ENCODE peak calls at places on chromosomes 11 and 22, in eight cellular contexts. One of them, this sample, is unnamed.

GRCh38 chr11:23555085-23555484 is 694.8 kb upstream of the CCDC179 start:
- DNase-seq in HepG2: no peak
- DNase-seq in HCT116: no peak
- DNase-seq in endothelial cell of umbilical vein: peak; percentile 57
- DNase-seq in K562: no peak
- DNase-seq in H1: no peak
- DNase-seq in SK-N-SH: no peak
- DNase-seq in GM12878: no peak
- DNase-seq in this sample: no peak

GRCh38 chr22:30386608-30386959 is 627 bp downstream of the RNF215 start:
- DNase-seq in HepG2: no peak
- DNase-seq in HCT116: no peak
- DNase-seq in endothelial cell of umbilical vein: no peak
- DNase-seq in K562: no peak
- DNase-seq in H1: no peak
- DNase-seq in SK-N-SH: no peak
- DNase-seq in GM12878: no peak
- DNase-seq in this sample: no peak

GRCh38 chr22:44396021-44396726 is 83.4 kb upstream of the SHISAL1 start:
- DNase-seq in HepG2: no peak
- DNase-seq in HCT116: no peak
- DNase-seq in endothelial cell of umbilical vein: no peak
- DNase-seq in K562: no peak
- DNase-seq in H1: peak; percentile 26
- DNase-seq in SK-N-SH: peak; percentile 61
- DNase-seq in GM12878: no peak
- DNase-seq in this sample: no peak

GRCh38 chr11:128318856-128319474 is 268.4 kb downstream of the ETS1 start:
- DNase-seq in HepG2: no peak
- DNase-seq in HCT116: no peak
- DNase-seq in endothelial cell of umbilical vein: peak; percentile 51
- DNase-seq in K562: no peak
- DNase-seq in H1: no peak
- DNase-seq in SK-N-SH: no peak
- DNase-seq in GM12878: peak; percentile 93
- DNase-seq in this sample: no peak

GRCh38 chr11:29124436-29124835 is 892.4 kb downstream of the KCNA4 start:
- DNase-seq in HepG2: no peak
- DNase-seq in HCT116: no peak
- DNase-seq in endothelial cell of umbilical vein: no peak
- DNase-seq in K562: no peak
- DNase-seq in H1: no peak
- DNase-seq in SK-N-SH: no peak
- DNase-seq in GM12878: no peak
- DNase-seq in this sample: no peak

GRCh38 chr11:130652671-130653335 is 204.4 kb downstream of the ADAMTS15 start:
- DNase-seq in HepG2: no peak
- DNase-seq in HCT116: no peak
- DNase-seq in endothelial cell of umbilical vein: no peak
- DNase-seq in K562: no peak
- DNase-seq in H1: peak; percentile 11
- DNase-seq in SK-N-SH: no peak
- DNase-seq in GM12878: no peak
- DNase-seq in this sample: no peak

GRCh38 chr11:132402056-132402684 is 1031.8 kb downstream of the NTM start:
- DNase-seq in HepG2: no peak
- DNase-seq in HCT116: no peak
- DNase-seq in endothelial cell of umbilical vein: no peak
- DNase-seq in K562: no peak
- DNase-seq in H1: peak; percentile 64
- DNase-seq in SK-N-SH: peak; percentile 69
- DNase-seq in GM12878: peak; percentile 24
- DNase-seq in this sample: no peak

GRCh38 chr11:26188559-26188958 is 143.4 kb upstream of the ANO3 start:
- DNase-seq in HepG2: no peak
- DNase-seq in HCT116: no peak
- DNase-seq in endothelial cell of umbilical vein: no peak
- DNase-seq in K562: no peak
- DNase-seq in H1: no peak
- DNase-seq in SK-N-SH: no peak
- DNase-seq in GM12878: no peak
- DNase-seq in this sample: no peak

GRCh38 chr11:126139541-126140091 is 71.8 kb downstream of the RPUSD4 start:
- DNase-seq in HepG2: no peak
- DNase-seq in HCT116: no peak
- DNase-seq in endothelial cell of umbilical vein: no peak
- DNase-seq in K562: no peak
- DNase-seq in H1: no peak
- DNase-seq in SK-N-SH: no peak
- DNase-seq in GM12878: no peak
- DNase-seq in this sample: no peak

GRCh38 chr22:22082229-22082835 is 99.7 kb upstream of the TOP3B start:
- DNase-seq in HepG2: no peak
- DNase-seq in HCT116: no peak
- DNase-seq in endothelial cell of umbilical vein: no peak
- DNase-seq in K562: no peak
- DNase-seq in H1: no peak
- DNase-seq in SK-N-SH: no peak
- DNase-seq in GM12878: no peak
- DNase-seq in this sample: no peak

GRCh38 chr11:26442131-26442530 is 110.2 kb downstream of the ANO3 start:
- DNase-seq in HepG2: no peak
- DNase-seq in HCT116: no peak
- DNase-seq in endothelial cell of umbilical vein: no peak
- DNase-seq in K562: no peak
- DNase-seq in H1: no peak
- DNase-seq in SK-N-SH: no peak
- DNase-seq in GM12878: no peak
- DNase-seq in this sample: no peak

GRCh38 chr11:92226331-92227232 is 2.0 kb downstream of the FAT3 start:
- DNase-seq in HepG2: no peak
- DNase-seq in HCT116: no peak
- DNase-seq in endothelial cell of umbilical vein: no peak
- DNase-seq in K562: no peak
- DNase-seq in H1: peak; percentile 81
- DNase-seq in SK-N-SH: peak; percentile 65
- DNase-seq in GM12878: no peak
- DNase-seq in this sample: no peak

GRCh38 chr11:47726878-47727514 is 11.8 kb upstream of the AGBL2 start:
- DNase-seq in HepG2: peak; percentile 15
- DNase-seq in HCT116: no peak
- DNase-seq in endothelial cell of umbilical vein: no peak
- DNase-seq in K562: no peak
- DNase-seq in H1: no peak
- DNase-seq in SK-N-SH: no peak
- DNase-seq in GM12878: no peak
- DNase-seq in this sample: no peak

GRCh38 chr11:43573233-43573632 is 107.3 kb upstream of the HSD17B12 start:
- DNase-seq in HepG2: peak; percentile 27
- DNase-seq in HCT116: peak; percentile 16
- DNase-seq in endothelial cell of umbilical vein: no peak
- DNase-seq in K562: peak; percentile 43
- DNase-seq in H1: peak; percentile 70
- DNase-seq in SK-N-SH: peak; percentile 51
- DNase-seq in GM12878: no peak
- DNase-seq in this sample: no peak
- TF ChIP-seq POLR2AphosphoS5 in HepG2: no peak
- TF ChIP-seq POLR2AphosphoS5 in HCT116: no peak
- TF ChIP-seq POLR2AphosphoS5 in endothelial cell of umbilical vein: no peak
- TF ChIP-seq POLR2AphosphoS5 in K562: no peak
- TF ChIP-seq POLR2AphosphoS5 in H1: no peak
- TF ChIP-seq POLR2AphosphoS5 in SK-N-SH: no peak
- TF ChIP-seq POLR2AphosphoS5 in GM12878: no peak
- TF ChIP-seq POLR2AphosphoS5 in this sample: no peak

GRCh38 chr22:28411125-28411524 is 268.5 kb downstream of the TTC28 start:
- DNase-seq in HepG2: no peak
- DNase-seq in HCT116: no peak
- DNase-seq in endothelial cell of umbilical vein: peak; percentile 41
- DNase-seq in K562: no peak
- DNase-seq in H1: no peak
- DNase-seq in SK-N-SH: no peak
- DNase-seq in GM12878: no peak
- DNase-seq in this sample: no peak

GRCh38 chr22:28413612-28414011 is 266.0 kb downstream of the TTC28 start:
- DNase-seq in HepG2: no peak
- DNase-seq in HCT116: no peak
- DNase-seq in endothelial cell of umbilical vein: no peak
- DNase-seq in K562: no peak
- DNase-seq in H1: no peak
- DNase-seq in SK-N-SH: no peak
- DNase-seq in GM12878: no peak
- DNase-seq in this sample: no peak

GRCh38 chr22:28417426-28417825 is 262.2 kb downstream of the TTC28 start:
- DNase-seq in HepG2: no peak
- DNase-seq in HCT116: no peak
- DNase-seq in endothelial cell of umbilical vein: no peak
- DNase-seq in K562: no peak
- DNase-seq in H1: no peak
- DNase-seq in SK-N-SH: no peak
- DNase-seq in GM12878: no peak
- DNase-seq in this sample: no peak

GRCh38 chr22:28410050-28410816 is 269.4 kb downstream of the TTC28 start:
- DNase-seq in HepG2: no peak
- DNase-seq in HCT116: no peak
- DNase-seq in endothelial cell of umbilical vein: peak; percentile 40
- DNase-seq in K562: no peak
- DNase-seq in H1: no peak
- DNase-seq in SK-N-SH: no peak
- DNase-seq in GM12878: no peak
- DNase-seq in this sample: no peak

DNA sequence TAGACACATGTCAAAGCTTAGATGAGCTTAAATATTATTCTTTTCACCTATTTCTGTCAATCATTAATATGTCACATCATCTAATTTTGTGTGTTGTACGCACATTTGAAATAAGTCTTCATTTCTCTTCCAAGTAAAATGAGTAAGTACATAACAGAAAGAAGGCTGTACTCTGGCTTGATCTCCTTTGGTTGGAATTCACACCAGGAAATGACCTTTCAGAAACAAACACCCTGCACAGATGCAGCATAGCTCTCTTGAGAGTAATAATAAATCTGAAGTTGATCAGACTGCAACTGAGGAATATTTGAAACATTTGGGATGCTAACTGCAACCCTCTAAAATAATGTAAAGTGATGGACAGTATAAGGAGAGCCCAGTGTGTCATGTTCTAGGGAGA is 265.6 kb downstream of the TTC28 start:
- DNase-seq in HepG2: no peak
- DNase-seq in HCT116: no peak
- DNase-seq in endothelial cell of umbilical vein: peak; percentile 63
- DNase-seq in K562: no peak
- DNase-seq in H1: no peak
- DNase-seq in SK-N-SH: no peak
- DNase-seq in GM12878: no peak
- DNase-seq in this sample: no peak
- H3K9ac ChIP-seq in HepG2: no peak overlapping the region
- H3K9ac ChIP-seq in HCT116: no peak overlapping the region
- H3K9ac ChIP-seq in endothelial cell of umbilical vein: no peak overlapping the region
- H3K9ac ChIP-seq in K562: no peak overlapping the region
- H3K9ac ChIP-seq in H1: no peak overlapping the region
- H3K9ac ChIP-seq in SK-N-SH: no peak overlapping the region
- H3K9ac ChIP-seq in GM12878: no peak overlapping the region
- H3K9ac ChIP-seq in this sample: no peak overlapping the region

GRCh38 chr22:35914665-35915476 is 113.8 kb downstream of the RBFOX2 start:
- DNase-seq in HepG2: peak; percentile 91
- DNase-seq in HCT116: peak; percentile 80
- DNase-seq in endothelial cell of umbilical vein: peak; percentile 88
- DNase-seq in K562: peak; percentile 54
- DNase-seq in H1: peak; percentile 51
- DNase-seq in SK-N-SH: peak; percentile 62
- DNase-seq in GM12878: no peak
- DNase-seq in this sample: peak; percentile 91
- H3K4me3 ChIP-seq in HepG2: peak overlapping the region; percentile 72
- H3K4me3 ChIP-seq in HCT116: peak overlapping the region; percentile 25
- H3K4me3 ChIP-seq in endothelial cell of umbilical vein: peak overlapping the region; percentile 28
- H3K4me3 ChIP-seq in K562: peak overlapping the region; percentile 16
- H3K4me3 ChIP-seq in H1: peak overlapping the region; percentile 56
- H3K4me3 ChIP-seq in SK-N-SH: peak overlapping the region; percentile 52
- H3K4me3 ChIP-seq in GM12878: no peak overlapping the region
- H3K4me3 ChIP-seq in this sample: peak overlapping the region; percentile 90

GRCh38 chr11:33294797-33295196 is 37.6 kb downstream of the HIPK3 start:
- DNase-seq in HepG2: no peak
- DNase-seq in HCT116: no peak
- DNase-seq in endothelial cell of umbilical vein: no peak
- DNase-seq in K562: no peak
- DNase-seq in H1: no peak
- DNase-seq in SK-N-SH: no peak
- DNase-seq in GM12878: no peak
- DNase-seq in this sample: no peak

GRCh38 chr11:33292306-33292705 is 35.1 kb downstream of the HIPK3 start:
- DNase-seq in HepG2: no peak
- DNase-seq in HCT116: no peak
- DNase-seq in endothelial cell of umbilical vein: no peak
- DNase-seq in K562: no peak
- DNase-seq in H1: no peak
- DNase-seq in SK-N-SH: no peak
- DNase-seq in GM12878: no peak
- DNase-seq in this sample: no peak

GRCh38 chr11:33294224-33294623 is 37.0 kb downstream of the HIPK3 start:
- DNase-seq in HepG2: no peak
- DNase-seq in HCT116: no peak
- DNase-seq in endothelial cell of umbilical vein: no peak
- DNase-seq in K562: no peak
- DNase-seq in H1: no peak
- DNase-seq in SK-N-SH: no peak
- DNase-seq in GM12878: no peak
- DNase-seq in this sample: no peak

GRCh38 chr11:33290319-33290718 is 33.1 kb downstream of the HIPK3 start:
- DNase-seq in HepG2: no peak
- DNase-seq in HCT116: no peak
- DNase-seq in endothelial cell of umbilical vein: no peak
- DNase-seq in K562: no peak
- DNase-seq in H1: no peak
- DNase-seq in SK-N-SH: no peak
- DNase-seq in GM12878: no peak
- DNase-seq in this sample: no peak

DNA sequence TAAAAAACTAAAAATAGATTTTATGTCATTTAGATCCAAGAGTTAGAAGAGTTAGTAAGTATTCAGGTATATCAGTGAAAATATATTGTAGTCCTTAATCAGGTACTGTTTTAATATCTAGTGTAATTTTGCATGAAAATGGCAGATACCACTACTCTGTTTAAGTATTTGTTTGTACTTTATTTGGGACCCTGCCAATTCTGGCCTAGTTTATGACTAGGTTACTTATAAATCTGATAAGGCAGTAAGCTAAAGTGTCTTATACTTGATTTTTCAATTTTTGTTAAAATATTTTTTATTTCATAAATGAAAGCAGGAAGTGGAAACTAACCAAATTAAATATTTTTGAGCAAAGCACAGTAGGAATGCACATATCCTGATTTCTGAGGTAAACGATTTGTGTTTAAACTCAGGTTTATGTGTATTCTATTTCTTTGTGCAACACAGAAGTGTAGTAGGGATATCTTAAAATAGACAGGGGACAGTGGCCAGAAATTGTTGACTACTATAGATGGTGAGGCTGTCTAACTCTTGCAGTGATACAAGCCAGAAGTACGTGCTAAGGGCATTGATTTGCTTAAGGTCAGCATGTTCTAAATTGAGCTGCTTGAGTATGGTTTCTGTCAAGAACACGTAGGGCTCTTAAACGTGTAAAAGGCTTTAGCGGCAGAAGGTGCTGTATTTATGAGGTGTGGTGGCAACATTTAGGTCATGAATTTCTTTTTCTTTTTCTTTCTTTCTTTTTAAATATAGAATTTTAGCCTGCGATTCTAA is 34.0 kb downstream of the HIPK3 start:
- DNase-seq in HepG2: no peak
- DNase-seq in HCT116: no peak
- DNase-seq in endothelial cell of umbilical vein: no peak
- DNase-seq in K562: no peak
- DNase-seq in H1: no peak
- DNase-seq in SK-N-SH: peak; percentile 13
- DNase-seq in GM12878: peak; percentile 64
- DNase-seq in this sample: no peak
- TF ChIP-seq POLR2AphosphoS5 in HepG2: no peak
- TF ChIP-seq POLR2AphosphoS5 in HCT116: no peak
- TF ChIP-seq POLR2AphosphoS5 in endothelial cell of umbilical vein: no peak
- TF ChIP-seq POLR2AphosphoS5 in K562: no peak
- TF ChIP-seq POLR2AphosphoS5 in H1: no peak
- TF ChIP-seq POLR2AphosphoS5 in SK-N-SH: no peak
- TF ChIP-seq POLR2AphosphoS5 in GM12878: no peak
- TF ChIP-seq POLR2AphosphoS5 in this sample: no peak

This sample was measured in SK-N-MC.